ENCODE peak calls at places on chromosomes 11 and 22, in nine cellular contexts. One of them, this sample, is unnamed.

GRCh38 chr11:88103337-88104206 is 71.7 kb downstream of the RAB38 start:
- DNase-seq in CD4-positive, CD25-positive, alpha-beta regulatory T cell: peak
- DNase-seq in activated CD4-positive, alpha-beta T cell treated with anti-CD3 and anti-CD28 coated beads, Interleukin-2, amount 50 U/mL, for 48 hours: peak
- DNase-seq in fibroblast of the conjunctiva: peak
- DNase-seq in activated gamma-delta T cell treated with anti-CD3 and anti-CD28 coated beads, Interleukin-2, amount 50 U/mL, for 16 hours: no peak
- DNase-seq in SW 1271: peak
- DNase-seq in T-helper 9 cell: no peak
- DNase-seq in RWPE1: no peak
- DNase-seq in NCI-H526 treated with DMSO at 0.1 percent for 48 hours: peak
- DNase-seq in this sample: peak

GRCh38 chr11:119989422-119989821 is 148.5 kb downstream of the TRIM29 start:
- DNase-seq in CD4-positive, CD25-positive, alpha-beta regulatory T cell: no peak
- DNase-seq in activated CD4-positive, alpha-beta T cell treated with anti-CD3 and anti-CD28 coated beads, Interleukin-2, amount 50 U/mL, for 48 hours: no peak
- DNase-seq in fibroblast of the conjunctiva: no peak
- DNase-seq in activated gamma-delta T cell treated with anti-CD3 and anti-CD28 coated beads, Interleukin-2, amount 50 U/mL, for 16 hours: no peak
- DNase-seq in SW 1271: no peak
- DNase-seq in T-helper 9 cell: no peak
- DNase-seq in RWPE1: no peak
- DNase-seq in NCI-H526 treated with DMSO at 0.1 percent for 48 hours: no peak
- DNase-seq in this sample: no peak

GRCh38 chr22:50481440-50482106 is at the start of gene ADM2:
- DNase-seq in CD4-positive, CD25-positive, alpha-beta regulatory T cell: peak
- DNase-seq in activated CD4-positive, alpha-beta T cell treated with anti-CD3 and anti-CD28 coated beads, Interleukin-2, amount 50 U/mL, for 48 hours: peak
- DNase-seq in fibroblast of the conjunctiva: no peak
- DNase-seq in activated gamma-delta T cell treated with anti-CD3 and anti-CD28 coated beads, Interleukin-2, amount 50 U/mL, for 16 hours: peak
- DNase-seq in SW 1271: no peak
- DNase-seq in T-helper 9 cell: peak
- DNase-seq in RWPE1: no peak
- DNase-seq in NCI-H526 treated with DMSO at 0.1 percent for 48 hours: no peak
- DNase-seq in this sample: no peak

GRCh38 chr22:24005201-24005600 is at the start of gene GSTT4:
- DNase-seq in CD4-positive, CD25-positive, alpha-beta regulatory T cell: no peak
- DNase-seq in activated CD4-positive, alpha-beta T cell treated with anti-CD3 and anti-CD28 coated beads, Interleukin-2, amount 50 U/mL, for 48 hours: no peak
- DNase-seq in fibroblast of the conjunctiva: no peak
- DNase-seq in activated gamma-delta T cell treated with anti-CD3 and anti-CD28 coated beads, Interleukin-2, amount 50 U/mL, for 16 hours: no peak
- DNase-seq in SW 1271: no peak
- DNase-seq in T-helper 9 cell: no peak
- DNase-seq in RWPE1: no peak
- DNase-seq in NCI-H526 treated with DMSO at 0.1 percent for 48 hours: no peak
- DNase-seq in this sample: no peak

GRCh38 chr11:119970566-119970965 is 167.3 kb downstream of the TRIM29 start:
- DNase-seq in CD4-positive, CD25-positive, alpha-beta regulatory T cell: no peak
- DNase-seq in activated CD4-positive, alpha-beta T cell treated with anti-CD3 and anti-CD28 coated beads, Interleukin-2, amount 50 U/mL, for 48 hours: no peak
- DNase-seq in fibroblast of the conjunctiva: no peak
- DNase-seq in activated gamma-delta T cell treated with anti-CD3 and anti-CD28 coated beads, Interleukin-2, amount 50 U/mL, for 16 hours: no peak
- DNase-seq in SW 1271: no peak
- DNase-seq in T-helper 9 cell: no peak
- DNase-seq in RWPE1: no peak
- DNase-seq in NCI-H526 treated with DMSO at 0.1 percent for 48 hours: no peak
- DNase-seq in this sample: no peak

GRCh38 chr11:15161746-15162145 is 47.0 kb downstream of the INSC start:
- DNase-seq in CD4-positive, CD25-positive, alpha-beta regulatory T cell: no peak
- DNase-seq in activated CD4-positive, alpha-beta T cell treated with anti-CD3 and anti-CD28 coated beads, Interleukin-2, amount 50 U/mL, for 48 hours: no peak
- DNase-seq in fibroblast of the conjunctiva: no peak
- DNase-seq in activated gamma-delta T cell treated with anti-CD3 and anti-CD28 coated beads, Interleukin-2, amount 50 U/mL, for 16 hours: no peak
- DNase-seq in SW 1271: no peak
- DNase-seq in T-helper 9 cell: no peak
- DNase-seq in RWPE1: no peak
- DNase-seq in NCI-H526 treated with DMSO at 0.1 percent for 48 hours: no peak
- DNase-seq in this sample: no peak

GRCh38 chr11:129846508-129847335 is 31.1 kb downstream of the TMEM45B start:
- DNase-seq in CD4-positive, CD25-positive, alpha-beta regulatory T cell: no peak
- DNase-seq in activated CD4-positive, alpha-beta T cell treated with anti-CD3 and anti-CD28 coated beads, Interleukin-2, amount 50 U/mL, for 48 hours: no peak
- DNase-seq in fibroblast of the conjunctiva: peak
- DNase-seq in activated gamma-delta T cell treated with anti-CD3 and anti-CD28 coated beads, Interleukin-2, amount 50 U/mL, for 16 hours: no peak
- DNase-seq in SW 1271: no peak
- DNase-seq in T-helper 9 cell: no peak
- DNase-seq in RWPE1: peak
- DNase-seq in NCI-H526 treated with DMSO at 0.1 percent for 48 hours: no peak
- DNase-seq in this sample: peak

GRCh38 chr22:45551310-45552016 is 48.8 kb downstream of the FBLN1 start:
- DNase-seq in CD4-positive, CD25-positive, alpha-beta regulatory T cell: no peak
- DNase-seq in activated CD4-positive, alpha-beta T cell treated with anti-CD3 and anti-CD28 coated beads, Interleukin-2, amount 50 U/mL, for 48 hours: no peak
- DNase-seq in fibroblast of the conjunctiva: no peak
- DNase-seq in activated gamma-delta T cell treated with anti-CD3 and anti-CD28 coated beads, Interleukin-2, amount 50 U/mL, for 16 hours: no peak
- DNase-seq in SW 1271: no peak
- DNase-seq in T-helper 9 cell: no peak
- DNase-seq in RWPE1: no peak
- DNase-seq in NCI-H526 treated with DMSO at 0.1 percent for 48 hours: no peak
- DNase-seq in this sample: no peak

GRCh38 chr22:37303821-37304274 is 21.5 kb downstream of the CYTH4 start:
- DNase-seq in CD4-positive, CD25-positive, alpha-beta regulatory T cell: peak
- DNase-seq in activated CD4-positive, alpha-beta T cell treated with anti-CD3 and anti-CD28 coated beads, Interleukin-2, amount 50 U/mL, for 48 hours: peak
- DNase-seq in fibroblast of the conjunctiva: peak
- DNase-seq in activated gamma-delta T cell treated with anti-CD3 and anti-CD28 coated beads, Interleukin-2, amount 50 U/mL, for 16 hours: peak
- DNase-seq in SW 1271: no peak
- DNase-seq in T-helper 9 cell: no peak
- DNase-seq in RWPE1: peak
- DNase-seq in NCI-H526 treated with DMSO at 0.1 percent for 48 hours: no peak
- DNase-seq in this sample: no peak

GRCh38 chr11:73983764-73984543 is 1.3 kb upstream of the UCP2 start:
- DNase-seq in CD4-positive, CD25-positive, alpha-beta regulatory T cell: no peak
- DNase-seq in activated CD4-positive, alpha-beta T cell treated with anti-CD3 and anti-CD28 coated beads, Interleukin-2, amount 50 U/mL, for 48 hours: no peak
- DNase-seq in fibroblast of the conjunctiva: no peak
- DNase-seq in activated gamma-delta T cell treated with anti-CD3 and anti-CD28 coated beads, Interleukin-2, amount 50 U/mL, for 16 hours: no peak
- DNase-seq in SW 1271: no peak
- DNase-seq in T-helper 9 cell: no peak
- DNase-seq in RWPE1: no peak
- DNase-seq in NCI-H526 treated with DMSO at 0.1 percent for 48 hours: no peak
- DNase-seq in this sample: no peak

GRCh38 chr22:21451545-21452520 is 15.4 kb upstream of the TMEM191C start:
- DNase-seq in CD4-positive, CD25-positive, alpha-beta regulatory T cell: no peak
- DNase-seq in activated CD4-positive, alpha-beta T cell treated with anti-CD3 and anti-CD28 coated beads, Interleukin-2, amount 50 U/mL, for 48 hours: no peak
- DNase-seq in fibroblast of the conjunctiva: no peak
- DNase-seq in activated gamma-delta T cell treated with anti-CD3 and anti-CD28 coated beads, Interleukin-2, amount 50 U/mL, for 16 hours: no peak
- DNase-seq in SW 1271: no peak
- DNase-seq in T-helper 9 cell: no peak
- DNase-seq in RWPE1: no peak
- DNase-seq in NCI-H526 treated with DMSO at 0.1 percent for 48 hours: no peak
- DNase-seq in this sample: no peak

GRCh38 chr11:108093128-108093904 is 28.1 kb upstream of the ACAT1 start:
- DNase-seq in CD4-positive, CD25-positive, alpha-beta regulatory T cell: no peak
- DNase-seq in activated CD4-positive, alpha-beta T cell treated with anti-CD3 and anti-CD28 coated beads, Interleukin-2, amount 50 U/mL, for 48 hours: no peak
- DNase-seq in fibroblast of the conjunctiva: no peak
- DNase-seq in activated gamma-delta T cell treated with anti-CD3 and anti-CD28 coated beads, Interleukin-2, amount 50 U/mL, for 16 hours: no peak
- DNase-seq in SW 1271: no peak
- DNase-seq in T-helper 9 cell: no peak
- DNase-seq in RWPE1: no peak
- DNase-seq in NCI-H526 treated with DMSO at 0.1 percent for 48 hours: no peak
- DNase-seq in this sample: no peak

GRCh38 chr22:43434601-43435311 is 22.9 kb downstream of the MPPED1 start:
- DNase-seq in CD4-positive, CD25-positive, alpha-beta regulatory T cell: no peak
- DNase-seq in activated CD4-positive, alpha-beta T cell treated with anti-CD3 and anti-CD28 coated beads, Interleukin-2, amount 50 U/mL, for 48 hours: no peak
- DNase-seq in fibroblast of the conjunctiva: no peak
- DNase-seq in activated gamma-delta T cell treated with anti-CD3 and anti-CD28 coated beads, Interleukin-2, amount 50 U/mL, for 16 hours: no peak
- DNase-seq in SW 1271: no peak
- DNase-seq in T-helper 9 cell: no peak
- DNase-seq in RWPE1: no peak
- DNase-seq in NCI-H526 treated with DMSO at 0.1 percent for 48 hours: no peak
- DNase-seq in this sample: no peak

GRCh38 chr11:118917488-118918127 is 8.1 kb downstream of the BCL9L start:
- DNase-seq in CD4-positive, CD25-positive, alpha-beta regulatory T cell: peak
- DNase-seq in activated CD4-positive, alpha-beta T cell treated with anti-CD3 and anti-CD28 coated beads, Interleukin-2, amount 50 U/mL, for 48 hours: peak
- DNase-seq in fibroblast of the conjunctiva: peak
- DNase-seq in activated gamma-delta T cell treated with anti-CD3 and anti-CD28 coated beads, Interleukin-2, amount 50 U/mL, for 16 hours: no peak
- DNase-seq in SW 1271: peak
- DNase-seq in T-helper 9 cell: peak
- DNase-seq in RWPE1: peak
- DNase-seq in NCI-H526 treated with DMSO at 0.1 percent for 48 hours: no peak
- DNase-seq in this sample: no peak

GRCh38 chr11:692824-693414 is 2.1 kb downstream of the DEAF1 start:
- DNase-seq in CD4-positive, CD25-positive, alpha-beta regulatory T cell: no peak
- DNase-seq in activated CD4-positive, alpha-beta T cell treated with anti-CD3 and anti-CD28 coated beads, Interleukin-2, amount 50 U/mL, for 48 hours: no peak
- DNase-seq in fibroblast of the conjunctiva: no peak
- DNase-seq in activated gamma-delta T cell treated with anti-CD3 and anti-CD28 coated beads, Interleukin-2, amount 50 U/mL, for 16 hours: no peak
- DNase-seq in SW 1271: no peak
- DNase-seq in T-helper 9 cell: peak
- DNase-seq in RWPE1: no peak
- DNase-seq in NCI-H526 treated with DMSO at 0.1 percent for 48 hours: no peak
- DNase-seq in this sample: peak

GRCh38 chr11:35231074-35231473 is 92.1 kb downstream of the CD44 start:
- DNase-seq in CD4-positive, CD25-positive, alpha-beta regulatory T cell: no peak
- DNase-seq in activated CD4-positive, alpha-beta T cell treated with anti-CD3 and anti-CD28 coated beads, Interleukin-2, amount 50 U/mL, for 48 hours: no peak
- DNase-seq in fibroblast of the conjunctiva: no peak
- DNase-seq in activated gamma-delta T cell treated with anti-CD3 and anti-CD28 coated beads, Interleukin-2, amount 50 U/mL, for 16 hours: no peak
- DNase-seq in SW 1271: no peak
- DNase-seq in T-helper 9 cell: no peak
- DNase-seq in RWPE1: no peak
- DNase-seq in NCI-H526 treated with DMSO at 0.1 percent for 48 hours: no peak
- DNase-seq in this sample: no peak

GRCh38 chr11:72693271-72693968 is 19.2 kb upstream of the PDE2A start:
- DNase-seq in CD4-positive, CD25-positive, alpha-beta regulatory T cell: no peak
- DNase-seq in activated CD4-positive, alpha-beta T cell treated with anti-CD3 and anti-CD28 coated beads, Interleukin-2, amount 50 U/mL, for 48 hours: no peak
- DNase-seq in fibroblast of the conjunctiva: no peak
- DNase-seq in activated gamma-delta T cell treated with anti-CD3 and anti-CD28 coated beads, Interleukin-2, amount 50 U/mL, for 16 hours: no peak
- DNase-seq in SW 1271: no peak
- DNase-seq in T-helper 9 cell: no peak
- DNase-seq in RWPE1: no peak
- DNase-seq in NCI-H526 treated with DMSO at 0.1 percent for 48 hours: no peak
- DNase-seq in this sample: no peak

This sample was measured in GM12878.